ENCODE peak calls at places on chromosomes 4 and X, in five cellular contexts. One of them, this sample, is unnamed.
A peak's percentile ranks its signal among the peaks of the same experiment; 100 is the strongest.

GRCh38 chrX:71950066-71950465 is 39.4 kb downstream of the NHSL2 start:
- DNase-seq in HCT116: no peak
- DNase-seq in colonic mucosa: no peak
- DNase-seq in astrocyte: no peak
- DNase-seq in endodermal cell: no peak
- DNase-seq in this sample: no peak

GRCh38 chr4:89469930-89470375 is 162.4 kb upstream of the GPRIN3 start:
- DNase-seq in astrocyte: peak; percentile 96
- DNase-seq in HCT116: no peak
- DNase-seq in colonic mucosa: no peak
- DNase-seq in endodermal cell: no peak
- DNase-seq in this sample: peak; percentile 86

GRCh38 chr4:3303840-3304715 is 11.3 kb downstream of the RGS12 start:
- DNase-seq in astrocyte: no peak
- DNase-seq in HCT116: no peak
- DNase-seq in colonic mucosa: peak; percentile 11
- DNase-seq in endodermal cell: peak; percentile 31
- DNase-seq in this sample: no peak

GRCh38 chrX:19174401-19175025 is 52.2 kb upstream of the ADGRG2 start:
- DNase-seq in colonic mucosa: no peak
- DNase-seq in astrocyte: peak; percentile 52
- DNase-seq in HCT116: no peak
- DNase-seq in endodermal cell: no peak
- DNase-seq in this sample: peak; percentile 91

GRCh38 chrX:41720125-41720780 is 3.7 kb upstream of the GPR82 start:
- DNase-seq in HCT116: no peak
- DNase-seq in colonic mucosa: no peak
- DNase-seq in astrocyte: peak; percentile 31
- DNase-seq in endodermal cell: peak; percentile 63
- DNase-seq in this sample: no peak

GRCh38 chr4:8221476-8221875 is 22.4 kb downstream of the SH3TC1 start:
- DNase-seq in colonic mucosa: no peak
- DNase-seq in astrocyte: peak; percentile 21
- DNase-seq in HCT116: no peak
- DNase-seq in endodermal cell: no peak
- DNase-seq in this sample: no peak

GRCh38 chr4:153143527-153144348 is 60.5 kb upstream of the TRIM2 start:
- DNase-seq in astrocyte: peak; percentile 74
- DNase-seq in HCT116: peak; percentile 51
- DNase-seq in colonic mucosa: peak; percentile 50
- DNase-seq in endodermal cell: no peak
- DNase-seq in this sample: peak; percentile 42

GRCh38 chr4:81421346-81422218 is 50.1 kb downstream of the RASGEF1B start:
- DNase-seq in HCT116: no peak
- DNase-seq in colonic mucosa: peak; percentile 76
- DNase-seq in astrocyte: peak; percentile 47
- DNase-seq in endodermal cell: peak; percentile 65
- DNase-seq in this sample: peak; percentile 89

GRCh38 chr4:7876096-7876993 is 63.3 kb downstream of the AFAP1 start:
- DNase-seq in astrocyte: peak; percentile 74
- DNase-seq in HCT116: no peak
- DNase-seq in colonic mucosa: no peak
- DNase-seq in endodermal cell: peak; percentile 83
- DNase-seq in this sample: no peak

GRCh38 chr4:76738081-76738931 is 159.6 kb downstream of the SOWAHB start:
- DNase-seq in HCT116: no peak
- DNase-seq in astrocyte: peak; percentile 96
- DNase-seq in endodermal cell: no peak
- DNase-seq in colonic mucosa: no peak
- DNase-seq in this sample: no peak

GRCh38 chrX:115521717-115522116 is 39.3 kb upstream of the PLS3 start:
- DNase-seq in endodermal cell: no peak
- DNase-seq in astrocyte: no peak
- DNase-seq in HCT116: no peak
- DNase-seq in colonic mucosa: no peak
- DNase-seq in this sample: no peak

GRCh38 chr4:77036206-77036605 is 39.6 kb downstream of the CCNI start:
- DNase-seq in colonic mucosa: no peak
- DNase-seq in HCT116: no peak
- DNase-seq in endodermal cell: no peak
- DNase-seq in astrocyte: peak; percentile 98
- DNase-seq in this sample: no peak

GRCh38 chr4:63693321-63693720 is 715.9 kb downstream of the TECRL start:
- DNase-seq in endodermal cell: no peak
- DNase-seq in astrocyte: no peak
- DNase-seq in HCT116: no peak
- DNase-seq in colonic mucosa: no peak
- DNase-seq in this sample: peak; percentile 9

GRCh38 chrX:43753637-43754036 is 97.5 kb downstream of the MAOA start:
- DNase-seq in colonic mucosa: no peak
- DNase-seq in HCT116: no peak
- DNase-seq in endodermal cell: no peak
- DNase-seq in astrocyte: peak; percentile 10
- DNase-seq in this sample: no peak

GRCh38 chr4:99389606-99390005 is 37.1 kb upstream of the ADH1C start:
- DNase-seq in colonic mucosa: no peak
- DNase-seq in HCT116: no peak
- DNase-seq in astrocyte: no peak
- DNase-seq in endodermal cell: no peak
- DNase-seq in this sample: no peak

GRCh38 chr4:114417214-114417613 is 181.4 kb upstream of the UGT8 start:
- DNase-seq in endodermal cell: no peak
- DNase-seq in astrocyte: no peak
- DNase-seq in colonic mucosa: no peak
- DNase-seq in HCT116: peak; percentile 10
- DNase-seq in this sample: peak; percentile 13

GRCh38 chrX:78710146-78710545 is 37.4 kb upstream of the LPAR4 start:
- DNase-seq in astrocyte: peak; percentile 54
- DNase-seq in endodermal cell: no peak
- DNase-seq in HCT116: no peak
- DNase-seq in colonic mucosa: no peak
- DNase-seq in this sample: no peak

GRCh38 chr4:80500593-80500992 is 165.1 kb downstream of the CFAP299 start:
- DNase-seq in colonic mucosa: no peak
- DNase-seq in HCT116: no peak
- DNase-seq in endodermal cell: no peak
- DNase-seq in astrocyte: no peak
- DNase-seq in this sample: no peak

GRCh38 chr4:71382569-71383560 is 44.0 kb downstream of the SLC4A4 start:
- DNase-seq in colonic mucosa: no peak
- DNase-seq in astrocyte: no peak
- DNase-seq in HCT116: no peak
- DNase-seq in endodermal cell: no peak
- DNase-seq in this sample: peak; percentile 63

GRCh38 chr4:11342401-11342800 is 86.3 kb downstream of the HS3ST1 start:
- DNase-seq in endodermal cell: no peak
- DNase-seq in HCT116: no peak
- DNase-seq in colonic mucosa: no peak
- DNase-seq in astrocyte: no peak
- DNase-seq in this sample: no peak

GRCh38 chr4:101155368-101155767 is 192.0 kb downstream of the PPP3CA start:
- DNase-seq in endodermal cell: no peak
- DNase-seq in HCT116: peak; percentile 97
- DNase-seq in colonic mucosa: no peak
- DNase-seq in astrocyte: peak; percentile 63
- DNase-seq in this sample: peak; percentile 87

GRCh38 chr4:111943796-111944203 is 201.5 kb upstream of the FAM241A start:
- DNase-seq in endodermal cell: peak; percentile 86
- DNase-seq in astrocyte: no peak
- DNase-seq in colonic mucosa: peak; percentile 53
- DNase-seq in HCT116: peak; percentile 66
- DNase-seq in this sample: peak; percentile 47

GRCh38 chr4:8534129-8534528 is 46.1 kb upstream of the GPR78 start:
- DNase-seq in colonic mucosa: peak; percentile 54
- DNase-seq in HCT116: peak; percentile 39
- DNase-seq in astrocyte: peak; percentile 58
- DNase-seq in endodermal cell: peak; percentile 81
- DNase-seq in this sample: peak; percentile 92

GRCh38 chr4:181645489-181645888 is 597.7 kb upstream of the TENM3 start:
- DNase-seq in endodermal cell: no peak
- DNase-seq in HCT116: no peak
- DNase-seq in colonic mucosa: no peak
- DNase-seq in astrocyte: peak; percentile 21
- DNase-seq in this sample: no peak

GRCh38 chr4:66556651-66557278 is 886.5 kb upstream of the EPHA5 start:
- DNase-seq in colonic mucosa: no peak
- DNase-seq in astrocyte: no peak
- DNase-seq in endodermal cell: no peak
- DNase-seq in HCT116: no peak
- DNase-seq in this sample: no peak

GRCh38 chrX:3631196-3631595 is 82.3 kb downstream of the PRKX start:
- DNase-seq in HCT116: no peak
- DNase-seq in astrocyte: no peak
- DNase-seq in endodermal cell: no peak
- DNase-seq in colonic mucosa: no peak
- DNase-seq in this sample: no peak

GRCh38 chrX:25144043-25144940 is 128.5 kb upstream of the ARX start:
- DNase-seq in HCT116: peak; percentile 26
- DNase-seq in astrocyte: peak; percentile 14
- DNase-seq in endodermal cell: peak; percentile 87
- DNase-seq in colonic mucosa: peak; percentile 60
- DNase-seq in this sample: peak; percentile 60

GRCh38 chrX:45632506-45632905 is 431.8 kb upstream of the DIPK2B start:
- DNase-seq in HCT116: no peak
- DNase-seq in colonic mucosa: no peak
- DNase-seq in endodermal cell: peak; percentile 47
- DNase-seq in astrocyte: no peak
- DNase-seq in this sample: no peak

GRCh38 chr4:7077371-7077770 is 9.5 kb upstream of the GRPEL1 start:
- DNase-seq in endodermal cell: no peak
- DNase-seq in astrocyte: no peak
- DNase-seq in HCT116: no peak
- DNase-seq in colonic mucosa: no peak
- DNase-seq in this sample: no peak

GRCh38 chrX:153061732-153062131 is 5.5 kb downstream of the PNMA3 start:
- DNase-seq in endodermal cell: no peak
- DNase-seq in colonic mucosa: no peak
- DNase-seq in astrocyte: peak; percentile 50
- DNase-seq in HCT116: no peak
- DNase-seq in this sample: peak; percentile 71

GRCh38 chrX:99703467-99703866 is 706.6 kb downstream of the PCDH19 start:
- DNase-seq in astrocyte: no peak
- DNase-seq in endodermal cell: no peak
- DNase-seq in colonic mucosa: no peak
- DNase-seq in HCT116: no peak
- DNase-seq in this sample: no peak

GRCh38 chr4:84914686-84915395 is 51.6 kb downstream of the WDFY3 start:
- DNase-seq in HCT116: no peak
- DNase-seq in endodermal cell: no peak
- DNase-seq in colonic mucosa: no peak
- DNase-seq in astrocyte: no peak
- DNase-seq in this sample: no peak

GRCh38 chr4:8651661-8652180 is 59.2 kb downstream of the CPZ start:
- DNase-seq in endodermal cell: peak; percentile 36
- DNase-seq in HCT116: no peak
- DNase-seq in astrocyte: no peak
- DNase-seq in colonic mucosa: no peak
- DNase-seq in this sample: no peak

GRCh38 chr4:55830741-55831140 is 11.2 kb downstream of the EXOC1L start:
- DNase-seq in HCT116: no peak
- DNase-seq in colonic mucosa: no peak
- DNase-seq in endodermal cell: no peak
- DNase-seq in astrocyte: no peak
- DNase-seq in this sample: no peak

GRCh38 chrX:108032944-108033343 is 11.9 kb upstream of the VSIG1 start:
- DNase-seq in colonic mucosa: peak; percentile 34
- DNase-seq in endodermal cell: no peak
- DNase-seq in astrocyte: no peak
- DNase-seq in HCT116: no peak
- DNase-seq in this sample: peak; percentile 63

GRCh38 chr4:97123573-97123972 is 1019.7 kb downstream of the STPG2 start:
- DNase-seq in astrocyte: no peak
- DNase-seq in colonic mucosa: no peak
- DNase-seq in endodermal cell: no peak
- DNase-seq in HCT116: no peak
- DNase-seq in this sample: no peak

GRCh38 chr4:102338405-102338804 is 6.9 kb downstream of the SLC39A8 start:
- DNase-seq in endodermal cell: no peak
- DNase-seq in colonic mucosa: no peak
- DNase-seq in astrocyte: no peak
- DNase-seq in HCT116: no peak
- DNase-seq in this sample: peak; percentile 16

GRCh38 chrX:69379412-69379811 is 124.7 kb upstream of the NALF2 start:
- DNase-seq in astrocyte: no peak
- DNase-seq in endodermal cell: no peak
- DNase-seq in colonic mucosa: no peak
- DNase-seq in HCT116: no peak
- DNase-seq in this sample: no peak
- H3K9ac ChIP-seq in astrocyte: no peak overlapping the region
- H3K9ac ChIP-seq in endodermal cell: no peak overlapping the region
- H3K9ac ChIP-seq in colonic mucosa: no peak overlapping the region
- H3K9ac ChIP-seq in HCT116: no peak overlapping the region
- H3K9ac ChIP-seq in this sample: no peak overlapping the region

GRCh38 chrX:40008841-40009461 is 88.8 kb downstream of the BCOR start:
- DNase-seq in colonic mucosa: no peak
- DNase-seq in astrocyte: no peak
- DNase-seq in endodermal cell: peak; percentile 87
- DNase-seq in HCT116: no peak
- DNase-seq in this sample: no peak
- H3K4me1 ChIP-seq in colonic mucosa: no peaks in the 10 kb centered on the region
- H3K4me1 ChIP-seq in astrocyte: peaks cover 27% of the 10 kb centered on the region
- H3K4me1 ChIP-seq in endodermal cell: no peaks in the 10 kb centered on the region
- H3K4me1 ChIP-seq in HCT116: peaks cover 15% of the 10 kb centered on the region
- H3K4me1 ChIP-seq in this sample: peaks cover 24% of the 10 kb centered on the region

DNA sequence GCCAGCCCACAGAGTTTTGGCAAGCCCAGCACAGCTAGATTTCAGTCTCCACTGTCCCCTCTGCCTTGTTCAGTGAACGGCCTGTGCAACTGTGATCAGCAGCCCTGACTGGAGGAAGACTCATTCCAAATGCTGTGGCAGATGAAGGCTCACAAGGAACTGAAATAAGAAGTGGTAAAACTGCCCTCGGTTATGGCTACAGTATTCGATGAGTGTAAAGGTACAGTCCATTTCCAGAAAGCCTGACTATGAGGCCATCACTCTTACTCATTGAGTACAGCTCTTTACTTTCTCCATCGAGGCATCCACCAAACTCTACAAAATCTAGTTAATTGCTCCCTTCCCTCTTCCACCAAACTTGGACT is 69.1 kb downstream of the RHOH start:
- DNase-seq in astrocyte: no peak
- DNase-seq in HCT116: no peak
- DNase-seq in endodermal cell: no peak
- DNase-seq in colonic mucosa: no peak
- DNase-seq in this sample: no peak
- H3K27ac ChIP-seq in astrocyte: no peak overlapping the region
- H3K27ac ChIP-seq in HCT116: no peak overlapping the region
- H3K27ac ChIP-seq in endodermal cell: peak overlapping the region; percentile 74
- H3K27ac ChIP-seq in colonic mucosa: no peak overlapping the region
- H3K27ac ChIP-seq in this sample: no peak overlapping the region

GRCh38 chr4:159097785-159098184 is 5.1 kb upstream of the RAPGEF2 start:
- DNase-seq in HCT116: no peak
- DNase-seq in endodermal cell: peak; percentile 49
- DNase-seq in astrocyte: no peak
- DNase-seq in colonic mucosa: no peak
- DNase-seq in this sample: no peak
- H3K9ac ChIP-seq in HCT116: no peak overlapping the region
- H3K9ac ChIP-seq in endodermal cell: no peak overlapping the region
- H3K9ac ChIP-seq in astrocyte: no peak overlapping the region
- H3K9ac ChIP-seq in colonic mucosa: no peak overlapping the region
- H3K9ac ChIP-seq in this sample: no peak overlapping the region